ENCODE peak calls at places on chromosomes 11 and 22, in six cellular contexts. One of them, this sample, is unnamed.

GRCh38 chr22:23243006-23243573 is 62.8 kb downstream of the BCR start:
- DNase-seq in nephron progenitor cell: peak
- DNase-seq in fibroblast of the conjunctiva: no peak
- DNase-seq in T47D: no peak
- DNase-seq in foreskin fibroblast: no peak
- DNase-seq in stimulated activated naive CD4-positive, alpha-beta T cell: peak
- DNase-seq in this sample: no peak

GRCh38 chr11:2194877-2195755 is 23.5 kb upstream of the TH start:
- DNase-seq in nephron progenitor cell: peak
- DNase-seq in fibroblast of the conjunctiva: no peak
- DNase-seq in T47D: no peak
- DNase-seq in foreskin fibroblast: peak
- DNase-seq in stimulated activated naive CD4-positive, alpha-beta T cell: peak
- DNase-seq in this sample: no peak

GRCh38 chr22:28407645-28408044 is 272.0 kb downstream of the TTC28 start:
- DNase-seq in nephron progenitor cell: no peak
- DNase-seq in fibroblast of the conjunctiva: no peak
- DNase-seq in T47D: no peak
- DNase-seq in foreskin fibroblast: no peak
- DNase-seq in stimulated activated naive CD4-positive, alpha-beta T cell: no peak
- DNase-seq in this sample: no peak

GRCh38 chr11:14073821-14074529 is 111.5 kb downstream of the SPON1 start:
- DNase-seq in nephron progenitor cell: no peak
- DNase-seq in fibroblast of the conjunctiva: peak
- DNase-seq in T47D: no peak
- DNase-seq in foreskin fibroblast: peak
- DNase-seq in stimulated activated naive CD4-positive, alpha-beta T cell: no peak
- DNase-seq in this sample: no peak

GRCh38 chr11:69386594-69387408 is 92.8 kb downstream of the MYEOV start:
- DNase-seq in nephron progenitor cell: no peak
- DNase-seq in fibroblast of the conjunctiva: no peak
- DNase-seq in T47D: no peak
- DNase-seq in foreskin fibroblast: no peak
- DNase-seq in stimulated activated naive CD4-positive, alpha-beta T cell: no peak
- DNase-seq in this sample: no peak

GRCh38 chr11:20162824-20163777 is 2.8 kb upstream of the DBX1 start:
- DNase-seq in nephron progenitor cell: peak
- DNase-seq in fibroblast of the conjunctiva: no peak
- DNase-seq in T47D: no peak
- DNase-seq in foreskin fibroblast: peak
- DNase-seq in stimulated activated naive CD4-positive, alpha-beta T cell: peak
- DNase-seq in this sample: no peak

GRCh38 chr11:13183094-13183825 is 94.3 kb upstream of the BMAL1 start:
- DNase-seq in nephron progenitor cell: no peak
- DNase-seq in fibroblast of the conjunctiva: no peak
- DNase-seq in T47D: no peak
- DNase-seq in foreskin fibroblast: peak
- DNase-seq in stimulated activated naive CD4-positive, alpha-beta T cell: peak
- DNase-seq in this sample: no peak

GRCh38 chr22:35601743-35602633 is 15.1 kb downstream of the MB start:
- DNase-seq in nephron progenitor cell: no peak
- DNase-seq in fibroblast of the conjunctiva: no peak
- DNase-seq in T47D: no peak
- DNase-seq in foreskin fibroblast: peak
- DNase-seq in stimulated activated naive CD4-positive, alpha-beta T cell: no peak
- DNase-seq in this sample: no peak

GRCh38 chr11:85164743-85165142 is 462.4 kb downstream of the DLG2 start:
- DNase-seq in nephron progenitor cell: no peak
- DNase-seq in fibroblast of the conjunctiva: no peak
- DNase-seq in T47D: no peak
- DNase-seq in foreskin fibroblast: no peak
- DNase-seq in stimulated activated naive CD4-positive, alpha-beta T cell: no peak
- DNase-seq in this sample: no peak

GRCh38 chr11:10044618-10045017 is 249.4 kb downstream of the SBF2 start:
- DNase-seq in nephron progenitor cell: no peak
- DNase-seq in fibroblast of the conjunctiva: no peak
- DNase-seq in T47D: no peak
- DNase-seq in foreskin fibroblast: no peak
- DNase-seq in stimulated activated naive CD4-positive, alpha-beta T cell: no peak
- DNase-seq in this sample: no peak

GRCh38 chr11:1701041-1701807 is 4.2 kb downstream of the KRTAP5-6 start:
- DNase-seq in nephron progenitor cell: no peak
- DNase-seq in fibroblast of the conjunctiva: no peak
- DNase-seq in T47D: no peak
- DNase-seq in foreskin fibroblast: no peak
- DNase-seq in stimulated activated naive CD4-positive, alpha-beta T cell: peak
- DNase-seq in this sample: no peak

GRCh38 chr11:36073411-36074203 is 129.7 kb downstream of the LDLRAD3 start:
- DNase-seq in nephron progenitor cell: no peak
- DNase-seq in fibroblast of the conjunctiva: peak
- DNase-seq in T47D: no peak
- DNase-seq in foreskin fibroblast: peak
- DNase-seq in stimulated activated naive CD4-positive, alpha-beta T cell: no peak
- DNase-seq in this sample: peak

GRCh38 chr22:23696326-23696851 is 5.6 kb downstream of the RGL4 start:
- DNase-seq in nephron progenitor cell: no peak
- DNase-seq in fibroblast of the conjunctiva: no peak
- DNase-seq in T47D: no peak
- DNase-seq in foreskin fibroblast: no peak
- DNase-seq in stimulated activated naive CD4-positive, alpha-beta T cell: peak
- DNase-seq in this sample: no peak

GRCh38 chr11:57978686-57979531 is 44.8 kb upstream of the OR9Q1 start:
- DNase-seq in nephron progenitor cell: no peak
- DNase-seq in fibroblast of the conjunctiva: no peak
- DNase-seq in T47D: no peak
- DNase-seq in foreskin fibroblast: no peak
- DNase-seq in stimulated activated naive CD4-positive, alpha-beta T cell: no peak
- DNase-seq in this sample: no peak

GRCh38 chr22:44429941-44430587 is 68.0 kb downstream of the RTL6 start:
- DNase-seq in nephron progenitor cell: no peak
- DNase-seq in fibroblast of the conjunctiva: no peak
- DNase-seq in T47D: no peak
- DNase-seq in foreskin fibroblast: no peak
- DNase-seq in stimulated activated naive CD4-positive, alpha-beta T cell: no peak
- DNase-seq in this sample: no peak

GRCh38 chr22:35352214-35353111 is 28.4 kb upstream of the HMOX1 start:
- DNase-seq in nephron progenitor cell: peak
- DNase-seq in fibroblast of the conjunctiva: no peak
- DNase-seq in T47D: no peak
- DNase-seq in foreskin fibroblast: no peak
- DNase-seq in stimulated activated naive CD4-positive, alpha-beta T cell: peak
- DNase-seq in this sample: no peak

GRCh38 chr22:46444390-46444854 is 93.0 kb downstream of the CELSR1 start:
- DNase-seq in nephron progenitor cell: no peak
- DNase-seq in fibroblast of the conjunctiva: no peak
- DNase-seq in T47D: peak
- DNase-seq in foreskin fibroblast: no peak
- DNase-seq in stimulated activated naive CD4-positive, alpha-beta T cell: no peak
- DNase-seq in this sample: no peak

GRCh38 chr11:67996622-67997459 is 7.1 kb downstream of the UNC93B1 start:
- DNase-seq in nephron progenitor cell: peak
- DNase-seq in fibroblast of the conjunctiva: no peak
- DNase-seq in T47D: peak
- DNase-seq in foreskin fibroblast: peak
- DNase-seq in stimulated activated naive CD4-positive, alpha-beta T cell: no peak
- DNase-seq in this sample: no peak

GRCh38 chr11:64253043-64253442 is 1.7 kb downstream of the PLCB3 start:
- DNase-seq in nephron progenitor cell: no peak
- DNase-seq in fibroblast of the conjunctiva: no peak
- DNase-seq in T47D: no peak
- DNase-seq in foreskin fibroblast: no peak
- DNase-seq in stimulated activated naive CD4-positive, alpha-beta T cell: no peak
- DNase-seq in this sample: no peak

GRCh38 chr11:77086521-77087472 is 15.8 kb upstream of the OMP start:
- DNase-seq in nephron progenitor cell: no peak
- DNase-seq in fibroblast of the conjunctiva: no peak
- DNase-seq in T47D: no peak
- DNase-seq in foreskin fibroblast: no peak
- DNase-seq in stimulated activated naive CD4-positive, alpha-beta T cell: no peak
- DNase-seq in this sample: no peak

GRCh38 chr11:66479741-66480115 is 506 bp upstream of the DPP3 start:
- DNase-seq in nephron progenitor cell: no peak
- DNase-seq in fibroblast of the conjunctiva: no peak
- DNase-seq in T47D: peak
- DNase-seq in foreskin fibroblast: no peak
- DNase-seq in stimulated activated naive CD4-positive, alpha-beta T cell: no peak
- DNase-seq in this sample: no peak

GRCh38 chr22:39242809-39243442 is 1.9 kb downstream of the PDGFB start:
- DNase-seq in nephron progenitor cell: no peak
- DNase-seq in fibroblast of the conjunctiva: no peak
- DNase-seq in T47D: peak
- DNase-seq in foreskin fibroblast: no peak
- DNase-seq in stimulated activated naive CD4-positive, alpha-beta T cell: peak
- DNase-seq in this sample: no peak

GRCh38 chr11:36376315-36376887 is 80.3 kb downstream of the PRR5L start:
- DNase-seq in nephron progenitor cell: peak
- DNase-seq in fibroblast of the conjunctiva: no peak
- DNase-seq in T47D: peak
- DNase-seq in foreskin fibroblast: peak
- DNase-seq in stimulated activated naive CD4-positive, alpha-beta T cell: no peak
- DNase-seq in this sample: no peak

GRCh38 chr22:20245577-20246367 is 22.3 kb downstream of the RTN4R start:
- DNase-seq in nephron progenitor cell: peak
- DNase-seq in fibroblast of the conjunctiva: no peak
- DNase-seq in T47D: no peak
- DNase-seq in foreskin fibroblast: no peak
- DNase-seq in stimulated activated naive CD4-positive, alpha-beta T cell: no peak
- DNase-seq in this sample: no peak

GRCh38 chr11:23364076-23364475 is 503.8 kb upstream of the CCDC179 start:
- DNase-seq in nephron progenitor cell: no peak
- DNase-seq in fibroblast of the conjunctiva: no peak
- DNase-seq in T47D: no peak
- DNase-seq in foreskin fibroblast: peak
- DNase-seq in stimulated activated naive CD4-positive, alpha-beta T cell: no peak
- DNase-seq in this sample: no peak

GRCh38 chr11:43898574-43898973 is 17.9 kb downstream of the ALKBH3 start:
- DNase-seq in nephron progenitor cell: no peak
- DNase-seq in fibroblast of the conjunctiva: no peak
- DNase-seq in T47D: no peak
- DNase-seq in foreskin fibroblast: no peak
- DNase-seq in stimulated activated naive CD4-positive, alpha-beta T cell: no peak
- DNase-seq in this sample: no peak

GRCh38 chr11:73085189-73085875 is 56.8 kb downstream of the FCHSD2 start:
- DNase-seq in nephron progenitor cell: no peak
- DNase-seq in fibroblast of the conjunctiva: no peak
- DNase-seq in T47D: no peak
- DNase-seq in foreskin fibroblast: peak
- DNase-seq in stimulated activated naive CD4-positive, alpha-beta T cell: no peak
- DNase-seq in this sample: no peak

GRCh38 chr11:36023922-36024321 is 80.1 kb downstream of the LDLRAD3 start:
- DNase-seq in nephron progenitor cell: no peak
- DNase-seq in fibroblast of the conjunctiva: no peak
- DNase-seq in T47D: no peak
- DNase-seq in foreskin fibroblast: peak
- DNase-seq in stimulated activated naive CD4-positive, alpha-beta T cell: no peak
- DNase-seq in this sample: no peak

GRCh38 chr11:8031248-8032115 is 44.3 kb downstream of the EIF3F start:
- DNase-seq in nephron progenitor cell: no peak
- DNase-seq in fibroblast of the conjunctiva: no peak
- DNase-seq in T47D: no peak
- DNase-seq in foreskin fibroblast: no peak
- DNase-seq in stimulated activated naive CD4-positive, alpha-beta T cell: no peak
- DNase-seq in this sample: no peak

GRCh38 chr22:44365196-44365802 is 52.5 kb upstream of the SHISAL1 start:
- DNase-seq in nephron progenitor cell: no peak
- DNase-seq in fibroblast of the conjunctiva: no peak
- DNase-seq in T47D: no peak
- DNase-seq in foreskin fibroblast: no peak
- DNase-seq in stimulated activated naive CD4-positive, alpha-beta T cell: no peak
- DNase-seq in this sample: no peak

GRCh38 chr22:26313291-26313690 is 115.8 kb upstream of the ASPHD2 start:
- DNase-seq in nephron progenitor cell: no peak
- DNase-seq in fibroblast of the conjunctiva: no peak
- DNase-seq in T47D: no peak
- DNase-seq in foreskin fibroblast: no peak
- DNase-seq in stimulated activated naive CD4-positive, alpha-beta T cell: no peak
- DNase-seq in this sample: no peak

GRCh38 chr11:96472085-96472484 is 82.3 kb downstream of the JRKL start:
- DNase-seq in nephron progenitor cell: no peak
- DNase-seq in fibroblast of the conjunctiva: no peak
- DNase-seq in T47D: no peak
- DNase-seq in foreskin fibroblast: no peak
- DNase-seq in stimulated activated naive CD4-positive, alpha-beta T cell: no peak
- DNase-seq in this sample: no peak

GRCh38 chr11:86699036-86699791 is 26.8 kb upstream of the ME3 start:
- DNase-seq in nephron progenitor cell: no peak
- DNase-seq in fibroblast of the conjunctiva: no peak
- DNase-seq in T47D: peak
- DNase-seq in foreskin fibroblast: no peak
- DNase-seq in stimulated activated naive CD4-positive, alpha-beta T cell: no peak
- DNase-seq in this sample: no peak

GRCh38 chr11:64891880-64892279 is 13.5 kb upstream of the EHD1 start:
- DNase-seq in nephron progenitor cell: no peak
- DNase-seq in fibroblast of the conjunctiva: no peak
- DNase-seq in T47D: no peak
- DNase-seq in foreskin fibroblast: no peak
- DNase-seq in stimulated activated naive CD4-positive, alpha-beta T cell: no peak
- DNase-seq in this sample: no peak

GRCh38 chr11:119375629-119376196 is 5.8 kb downstream of the USP2 start:
- DNase-seq in nephron progenitor cell: no peak
- DNase-seq in fibroblast of the conjunctiva: peak
- DNase-seq in T47D: no peak
- DNase-seq in foreskin fibroblast: peak
- DNase-seq in stimulated activated naive CD4-positive, alpha-beta T cell: no peak
- DNase-seq in this sample: peak

GRCh38 chr11:57207160-57207559 is 25.4 kb downstream of the LRRC55 start:
- DNase-seq in nephron progenitor cell: no peak
- DNase-seq in fibroblast of the conjunctiva: no peak
- DNase-seq in T47D: no peak
- DNase-seq in foreskin fibroblast: no peak
- DNase-seq in stimulated activated naive CD4-positive, alpha-beta T cell: no peak
- DNase-seq in this sample: no peak

GRCh38 chr11:128687321-128687720 is 6.6 kb upstream of the FLI1 start:
- DNase-seq in nephron progenitor cell: peak
- DNase-seq in fibroblast of the conjunctiva: no peak
- DNase-seq in T47D: no peak
- DNase-seq in foreskin fibroblast: no peak
- DNase-seq in stimulated activated naive CD4-positive, alpha-beta T cell: no peak
- DNase-seq in this sample: no peak

GRCh38 chr11:134055029-134055428 is 13.8 kb upstream of the JAM3 start:
- DNase-seq in nephron progenitor cell: no peak
- DNase-seq in fibroblast of the conjunctiva: no peak
- DNase-seq in T47D: no peak
- DNase-seq in foreskin fibroblast: no peak
- DNase-seq in stimulated activated naive CD4-positive, alpha-beta T cell: no peak
- DNase-seq in this sample: no peak

This sample was measured in retinal pigment epithelial cell.